ENCODE peak calls at places on chromosomes 1 and 21, in six cellular contexts. A is H1, V is HCT116, Z is K562, E is GM12878, C is SK-N-SH. U is an unnamed sample. For H3K9me3, the result is how much of the 10 kb centered on the place peaks cover.

GRCh38 chr1:103525607-103526507 is at the start of gene RNPC3:
- DNase-seq in A (peak), V (peak), Z (peak), E (peak), C (peak), U (peak)

GRCh38 chr1:179295356-179295755 is 1.8 kb downstream of the SOAT1 start:
- DNase-seq in A (no peak), V (no peak), Z (no peak), E (no peak), C (no peak), U (no peak)

GRCh38 chr1:117162806-117163205 is 41.3 kb upstream of the TRIM45 start:
- DNase-seq in A (no peak), V (no peak), Z (no peak), E (no peak), C (no peak), U (no peak)

GRCh38 chr1:17098440-17099317 is 20.6 kb downstream of the PADI2 start:
- DNase-seq in A (no peak), V (no peak), Z (no peak), E (no peak), C (no peak), U (no peak)

GRCh38 chr1:39666772-39667171 is 5.1 kb downstream of the NT5C1A start:
- DNase-seq in A (no peak), V (no peak), Z (no peak), E (peak), C (no peak), U (no peak)

GRCh38 chr1:98429851-98430496 is 231.5 kb upstream of the SNX7 start:
- DNase-seq in A (no peak), V (no peak), Z (no peak), E (no peak), C (no peak), U (no peak)

GRCh38 chr1:185159966-185160365 is 3.0 kb downstream of the SWT1 start:
- DNase-seq in A (no peak), V (no peak), Z (no peak), E (peak), C (no peak), U (no peak)

GRCh38 chr1:101136739-101137138 is 100.1 kb upstream of the S1PR1 start:
- DNase-seq in A (no peak), V (no peak), Z (no peak), E (peak), C (no peak), U (no peak)

GRCh38 chr1:243559575-243560172 is 290.4 kb downstream of the AKT3 start:
- DNase-seq in A (no peak), V (no peak), Z (no peak), E (no peak), C (no peak), U (no peak)

GRCh38 chr1:173206816-173207595 is at the start of gene TNFSF4:
- DNase-seq in A (no peak), V (no peak), Z (no peak), E (no peak), C (no peak), U (no peak)

GRCh38 chr1:187236145-187236544 is 407.4 kb downstream of the PLA2G4A start:
- DNase-seq in A (no peak), V (no peak), Z (no peak), E (no peak), C (no peak), U (no peak)

GRCh38 chr1:26197813-26198212 is 7.4 kb downstream of the CATSPER4 start:
- DNase-seq in A (no peak), V (no peak), Z (no peak), E (no peak), C (no peak), U (no peak)

GRCh38 chr1:202047977-202048376 is 37.6 kb downstream of the ELF3 start:
- DNase-seq in A (no peak), V (no peak), Z (peak), E (no peak), C (no peak), U (no peak)

GRCh38 chr1:67430358-67431155 is at the start of gene SERBP1:
- DNase-seq in A (peak), V (peak), Z (peak), E (peak), C (peak), U (peak)

GRCh38 chr21:34933609-34934345 is 115.3 kb downstream of the RUNX1 start:
- DNase-seq in A (no peak), V (no peak), Z (no peak), E (no peak), C (no peak), U (no peak)

GRCh38 chr21:42456457-42456856 is 39.6 kb downstream of the RSPH1 start:
- DNase-seq in A (no peak), V (no peak), Z (no peak), E (no peak), C (no peak), U (no peak)

GRCh38 chr21:31554511-31555022 is 104.9 kb upstream of the SOD1 start:
- DNase-seq in A (no peak), V (peak), Z (no peak), E (peak), C (no peak), U (peak)

GRCh38 chr1:173255214-173255813 is 48.2 kb upstream of the TNFSF4 start:
- DNase-seq in A (no peak), V (peak), Z (peak), E (peak), C (peak), U (peak)

GRCh38 chr21:31414601-31415000 is 70.5 kb upstream of the TIAM1 start:
- DNase-seq in A (no peak), V (no peak), Z (no peak), E (no peak), C (no peak), U (no peak)

GRCh38 chr1:33374336-33375105 is 53.6 kb upstream of the A3GALT2 start:
- DNase-seq in A (no peak), V (no peak), Z (peak), E (no peak), C (no peak), U (no peak)

GRCh38 chr1:76867342-76868130 is at the start of gene ST6GALNAC5:
- DNase-seq in A (peak), V (no peak), Z (no peak), E (no peak), C (peak), U (peak)

GRCh38 chr1:70504176-70504820 is 93.2 kb downstream of the CTH start:
- DNase-seq in A (no peak), V (no peak), Z (peak), E (peak), C (peak), U (no peak)

GRCh38 chr1:56866656-56867055 is 12.1 kb downstream of the C8A start:
- DNase-seq in A (no peak), V (no peak), Z (no peak), E (no peak), C (no peak), U (no peak)

GRCh38 chr1:228036701-228037231 is 30.0 kb downstream of the WNT3A start:
- DNase-seq in A (peak), V (no peak), Z (no peak), E (no peak), C (no peak), U (no peak)

GRCh38 chr1:184228558-184228957 is 158.3 kb upstream of the C1orf21 start:
- DNase-seq in A (no peak), V (no peak), Z (no peak), E (no peak), C (no peak), U (no peak)

GRCh38 chr21:45388011-45388521 is 16.9 kb upstream of the COL18A1 start:
- DNase-seq in A (no peak), V (no peak), Z (no peak), E (no peak), C (no peak), U (no peak)

GRCh38 chr1:26696645-26697440 is 1.0 kb downstream of the ARID1A start:
- DNase-seq in A (no peak), V (no peak), Z (peak), E (no peak), C (peak), U (no peak)

GRCh38 chr21:16965424-16965823 is 547.4 kb upstream of the CXADR start:
- DNase-seq in A (no peak), V (no peak), Z (no peak), E (no peak), C (no peak), U (no peak)

GRCh38 chr1:205749826-205750682 is at the start of gene NUCKS1:
- DNase-seq in A (peak), V (peak), Z (peak), E (peak), C (peak), U (peak)

GRCh38 chr1:67700692-67701410 is 15.8 kb downstream of the GADD45A start:
- DNase-seq in A (no peak), V (peak), Z (peak), E (no peak), C (peak), U (peak)

GRCh38 chr1:168135982-168136708 is 585 bp downstream of the GPR161 start:
- DNase-seq in A (peak), V (no peak), Z (peak), E (no peak), C (peak), U (peak)

GRCh38 chr1:169601096-169601881 is 15.0 kb upstream of the F5 start:
- DNase-seq in A (no peak), V (no peak), Z (peak), E (peak), C (peak), U (peak)

GRCh38 chr1:102588536-102588935 is 519.8 kb downstream of the COL11A1 start:
- DNase-seq in A (no peak), V (no peak), Z (no peak), E (no peak), C (no peak), U (no peak)

GRCh38 chr1:224368409-224368808 is 11.7 kb downstream of the CNIH4 start:
- DNase-seq in A (no peak), V (no peak), Z (no peak), E (peak), C (no peak), U (no peak)

GRCh38 chr1:22643928-22644327 is 495 bp downstream of the C1QC start:
- DNase-seq in A (no peak), V (no peak), Z (no peak), E (no peak), C (no peak), U (no peak)

GRCh38 chr1:1212780-1213152 is 1.2 kb downstream of the TNFRSF4 start:
- DNase-seq in A (no peak), V (no peak), Z (no peak), E (no peak), C (peak), U (no peak)

GRCh38 chr1:244112646-244113045 is 61.6 kb downstream of the ZBTB18 start:
- DNase-seq in A (no peak), V (no peak), Z (no peak), E (no peak), C (no peak), U (no peak)

GRCh38 chr1:116574581-116575291 is 3.9 kb upstream of the CD58 start:
- DNase-seq in A (no peak), V (peak), Z (peak), E (no peak), C (peak), U (peak)

DNA sequence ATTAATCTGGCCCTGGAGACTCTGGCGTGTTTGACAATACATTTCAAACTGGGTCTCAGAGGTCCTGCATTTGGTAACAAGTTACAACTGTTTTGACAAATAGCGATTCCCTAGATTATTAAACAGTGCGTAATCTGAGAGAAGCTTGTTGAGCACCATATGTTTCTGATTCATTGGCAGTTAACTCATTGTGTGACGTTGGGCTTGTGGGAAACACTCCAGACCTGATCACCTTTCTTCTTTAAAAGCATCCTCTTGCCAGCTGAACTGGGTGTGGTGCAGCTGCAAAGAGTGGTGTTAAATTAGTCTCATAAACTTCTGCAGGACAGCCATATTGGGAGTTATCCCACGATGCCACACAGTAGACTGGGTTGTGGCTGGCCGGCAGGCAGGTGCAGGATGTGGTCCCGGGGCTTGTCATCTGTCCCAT is 82.7 kb downstream of the CDC7 start:
- DNase-seq in A (no peak), V (no peak), Z (no peak), E (no peak), C (no peak), U (no peak)
- TF ChIP-seq YY1 in A (no peak), V (no peak), Z (no peak), E (no peak), C (no peak), U (no peak)

DNA sequence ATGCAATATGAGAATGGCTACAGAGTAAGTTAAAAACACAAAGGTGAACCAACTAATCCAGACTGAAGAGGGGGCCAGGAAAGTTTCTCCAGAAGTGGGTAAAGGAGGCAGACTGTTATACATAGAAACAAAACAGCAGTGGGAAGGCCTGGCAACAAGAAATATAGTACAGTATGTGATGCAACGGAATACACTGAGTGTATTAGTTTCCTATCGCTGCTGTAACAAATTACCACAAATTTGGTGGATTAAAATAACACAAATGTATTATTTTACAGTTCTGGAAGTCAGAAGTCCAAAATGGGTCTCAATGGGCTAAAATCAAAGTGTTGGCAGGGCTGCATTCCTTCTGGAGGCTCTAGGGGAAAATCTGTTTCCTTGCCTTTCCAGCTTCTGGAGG is 95.2 kb downstream of the ZSWIM5 start:
- DNase-seq in A (no peak), V (no peak), Z (no peak), E (no peak), C (no peak), U (no peak)
- H3K9me3 ChIP-seq in A (under half), V (under half), Z (under half), E (under half), C (under half), U (under half)

DNA sequence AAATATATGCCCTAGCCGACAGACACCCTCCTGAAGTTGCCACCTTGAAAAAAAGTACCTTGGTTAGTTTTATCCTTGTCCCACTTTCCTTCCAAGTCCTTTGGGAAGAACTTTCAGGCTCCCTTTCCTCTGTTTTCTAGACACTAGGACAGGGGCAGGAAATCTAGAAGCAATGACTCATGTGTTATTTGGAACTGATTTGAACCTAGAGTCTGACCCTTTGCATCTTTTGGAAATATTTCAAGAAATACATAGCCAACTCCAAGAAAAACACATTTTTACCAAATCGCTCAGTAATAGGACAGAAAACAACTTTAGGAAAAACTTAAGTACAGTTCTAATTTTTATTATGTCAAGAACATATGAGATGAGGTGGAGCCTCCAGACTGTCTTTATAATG is 292.3 kb downstream of the PTBP2 start:
- DNase-seq in A (no peak), V (no peak), Z (no peak), E (no peak), C (no peak), U (no peak)
- TF ChIP-seq YY1 in A (no peak), V (no peak), Z (no peak), E (no peak), C (no peak), U (no peak)

GRCh38 chr21:19935459-19935858 is 1062.8 kb upstream of the NCAM2 start:
- DNase-seq in A (no peak), V (no peak), Z (no peak), E (no peak), C (no peak), U (no peak)
- H3K9me3 ChIP-seq in A (under half), V (under half), Z (under half), E (under half), C (under half), U (under half)

DNA sequence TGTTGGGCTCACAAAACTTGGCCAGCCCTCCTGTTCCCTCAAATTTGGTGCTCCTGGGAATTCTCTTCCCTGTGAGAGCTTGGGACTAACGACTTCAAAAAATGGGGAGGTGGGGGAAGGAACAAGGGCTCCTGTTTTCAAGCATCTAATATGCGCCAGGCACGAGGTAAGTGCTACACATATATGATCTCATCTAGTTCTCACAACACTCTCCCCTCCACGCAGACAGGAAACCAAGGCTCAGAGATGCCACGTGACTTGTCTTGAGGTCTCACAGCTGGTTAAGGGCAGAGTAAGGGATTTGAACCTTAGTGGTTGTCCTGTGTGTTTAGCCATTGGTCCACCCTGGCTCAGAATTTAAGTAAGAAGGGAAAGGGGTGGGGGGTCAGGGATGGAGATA is 125.9 kb downstream of the DMRTB1 start:
- DNase-seq in A (no peak), V (no peak), Z (no peak), E (peak), C (no peak), U (no peak)
- TF ChIP-seq YY1 in A (no peak), V (no peak), Z (no peak), E (no peak), C (no peak), U (no peak)

DNA sequence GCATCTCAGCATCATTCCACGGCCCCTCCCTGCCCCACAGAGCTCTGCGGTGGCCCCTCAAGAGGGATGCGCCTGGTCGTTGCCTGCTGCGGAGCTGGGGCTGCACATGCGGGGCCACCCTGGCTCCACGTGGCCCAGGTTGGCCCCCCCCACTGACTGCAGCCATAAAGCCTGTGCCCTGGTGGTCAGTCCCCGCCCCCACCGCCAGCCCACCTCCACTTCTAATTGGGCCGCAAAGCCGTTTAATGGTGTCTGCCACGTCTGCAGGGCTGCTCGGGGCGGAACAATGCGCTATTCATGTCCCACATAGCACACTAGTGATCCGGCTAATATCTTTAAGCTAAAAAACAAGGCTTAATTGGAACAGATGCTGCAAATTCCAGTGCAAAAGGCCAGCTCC is 33.5 kb upstream of the ACTRT2 start:
- DNase-seq in A (no peak), V (no peak), Z (no peak), E (no peak), C (no peak), U (no peak)
- H3K9me3 ChIP-seq in A (half or more), V (under half), Z (under half), E (under half), C (under half), U (under half)